ENCODE peak calls at places on chromosomes 6 and 20, in nine cellular contexts. One of them, this sample, is unnamed.

GRCh38 chr6:150491131-150491795 is 108.4 kb upstream of the PLEKHG1 start:
- DNase-seq in mucosa of descending colon: no peak
- DNase-seq in K562: no peak
- DNase-seq in iPS-NIHi11: no peak
- DNase-seq in aorta: no peak
- DNase-seq in NCI-H1694 treated with DMSO at 0.1 percent for 48 hours: no peak
- DNase-seq in T-helper 2 cell: no peak
- DNase-seq in stimulated activated naive CD8-positive, alpha-beta T cell treated with anti-CD3 and anti-CD28 coated beads, Interleukin-15, Interleukin-2, amounts not matched to agents 100 U/mL and 50 U/mL, for 24 hours: peak; percentile 13
- DNase-seq in upper lobe of right lung: no peak
- DNase-seq in this sample: no peak

GRCh38 chr20:52104546-52105044 is 87.0 kb downstream of the ZFP64 start:
- DNase-seq in mucosa of descending colon: no peak
- DNase-seq in K562: no peak
- DNase-seq in iPS-NIHi11: peak; percentile 63
- DNase-seq in aorta: no peak
- DNase-seq in NCI-H1694 treated with DMSO at 0.1 percent for 48 hours: no peak
- DNase-seq in T-helper 2 cell: no peak
- DNase-seq in stimulated activated naive CD8-positive, alpha-beta T cell treated with anti-CD3 and anti-CD28 coated beads, Interleukin-15, Interleukin-2, amounts not matched to agents 100 U/mL and 50 U/mL, for 24 hours: no peak
- DNase-seq in upper lobe of right lung: no peak
- DNase-seq in this sample: no peak

GRCh38 chr6:169853196-169854082 is 102.0 kb downstream of the ERMARD start:
- DNase-seq in mucosa of descending colon: no peak
- DNase-seq in K562: no peak
- DNase-seq in iPS-NIHi11: no peak
- DNase-seq in aorta: no peak
- DNase-seq in NCI-H1694 treated with DMSO at 0.1 percent for 48 hours: no peak
- DNase-seq in T-helper 2 cell: no peak
- DNase-seq in stimulated activated naive CD8-positive, alpha-beta T cell treated with anti-CD3 and anti-CD28 coated beads, Interleukin-15, Interleukin-2, amounts not matched to agents 100 U/mL and 50 U/mL, for 24 hours: no peak
- DNase-seq in upper lobe of right lung: peak; percentile 26
- DNase-seq in this sample: no peak

GRCh38 chr20:7038029-7038428 is 270.5 kb downstream of the BMP2 start:
- DNase-seq in mucosa of descending colon: no peak
- DNase-seq in K562: no peak
- DNase-seq in iPS-NIHi11: no peak
- DNase-seq in aorta: no peak
- DNase-seq in NCI-H1694 treated with DMSO at 0.1 percent for 48 hours: no peak
- DNase-seq in T-helper 2 cell: no peak
- DNase-seq in stimulated activated naive CD8-positive, alpha-beta T cell treated with anti-CD3 and anti-CD28 coated beads, Interleukin-15, Interleukin-2, amounts not matched to agents 100 U/mL and 50 U/mL, for 24 hours: no peak
- DNase-seq in upper lobe of right lung: no peak
- DNase-seq in this sample: no peak

GRCh38 chr6:13229205-13230085 is 98.9 kb downstream of the TBC1D7 start:
- DNase-seq in mucosa of descending colon: no peak
- DNase-seq in K562: no peak
- DNase-seq in iPS-NIHi11: peak; percentile 16
- DNase-seq in aorta: no peak
- DNase-seq in NCI-H1694 treated with DMSO at 0.1 percent for 48 hours: no peak
- DNase-seq in T-helper 2 cell: no peak
- DNase-seq in stimulated activated naive CD8-positive, alpha-beta T cell treated with anti-CD3 and anti-CD28 coated beads, Interleukin-15, Interleukin-2, amounts not matched to agents 100 U/mL and 50 U/mL, for 24 hours: peak; percentile 27
- DNase-seq in upper lobe of right lung: no peak
- DNase-seq in this sample: peak; percentile 56

GRCh38 chr20:60206259-60206658 is 248.0 kb downstream of the CDH26 start:
- DNase-seq in mucosa of descending colon: no peak
- DNase-seq in K562: no peak
- DNase-seq in iPS-NIHi11: peak; percentile 66
- DNase-seq in aorta: no peak
- DNase-seq in NCI-H1694 treated with DMSO at 0.1 percent for 48 hours: no peak
- DNase-seq in T-helper 2 cell: no peak
- DNase-seq in stimulated activated naive CD8-positive, alpha-beta T cell treated with anti-CD3 and anti-CD28 coated beads, Interleukin-15, Interleukin-2, amounts not matched to agents 100 U/mL and 50 U/mL, for 24 hours: no peak
- DNase-seq in upper lobe of right lung: no peak
- DNase-seq in this sample: no peak

GRCh38 chr20:33441142-33441955 is 2.2 kb downstream of the SNTA1 start:
- DNase-seq in mucosa of descending colon: no peak
- DNase-seq in K562: peak; percentile 40
- DNase-seq in iPS-NIHi11: no peak
- DNase-seq in aorta: no peak
- DNase-seq in NCI-H1694 treated with DMSO at 0.1 percent for 48 hours: no peak
- DNase-seq in T-helper 2 cell: no peak
- DNase-seq in stimulated activated naive CD8-positive, alpha-beta T cell treated with anti-CD3 and anti-CD28 coated beads, Interleukin-15, Interleukin-2, amounts not matched to agents 100 U/mL and 50 U/mL, for 24 hours: no peak
- DNase-seq in upper lobe of right lung: no peak
- DNase-seq in this sample: no peak

GRCh38 chr20:7714549-7714948 is 225.7 kb downstream of the HAO1 start:
- DNase-seq in mucosa of descending colon: no peak
- DNase-seq in K562: no peak
- DNase-seq in iPS-NIHi11: no peak
- DNase-seq in aorta: no peak
- DNase-seq in NCI-H1694 treated with DMSO at 0.1 percent for 48 hours: no peak
- DNase-seq in T-helper 2 cell: no peak
- DNase-seq in stimulated activated naive CD8-positive, alpha-beta T cell treated with anti-CD3 and anti-CD28 coated beads, Interleukin-15, Interleukin-2, amounts not matched to agents 100 U/mL and 50 U/mL, for 24 hours: no peak
- DNase-seq in upper lobe of right lung: no peak
- DNase-seq in this sample: no peak

GRCh38 chr6:74170118-74170517 is 474.1 kb downstream of the CD109 start:
- DNase-seq in mucosa of descending colon: no peak
- DNase-seq in K562: no peak
- DNase-seq in iPS-NIHi11: no peak
- DNase-seq in aorta: no peak
- DNase-seq in NCI-H1694 treated with DMSO at 0.1 percent for 48 hours: no peak
- DNase-seq in T-helper 2 cell: no peak
- DNase-seq in stimulated activated naive CD8-positive, alpha-beta T cell treated with anti-CD3 and anti-CD28 coated beads, Interleukin-15, Interleukin-2, amounts not matched to agents 100 U/mL and 50 U/mL, for 24 hours: no peak
- DNase-seq in upper lobe of right lung: no peak
- DNase-seq in this sample: no peak

GRCh38 chr6:121917834-121918559 is 481.5 kb upstream of the HSF2 start:
- DNase-seq in mucosa of descending colon: no peak
- DNase-seq in K562: no peak
- DNase-seq in iPS-NIHi11: no peak
- DNase-seq in aorta: no peak
- DNase-seq in NCI-H1694 treated with DMSO at 0.1 percent for 48 hours: no peak
- DNase-seq in T-helper 2 cell: no peak
- DNase-seq in stimulated activated naive CD8-positive, alpha-beta T cell treated with anti-CD3 and anti-CD28 coated beads, Interleukin-15, Interleukin-2, amounts not matched to agents 100 U/mL and 50 U/mL, for 24 hours: no peak
- DNase-seq in upper lobe of right lung: no peak
- DNase-seq in this sample: no peak

GRCh38 chr6:3398755-3399671 is 57.8 kb downstream of the SLC22A23 start:
- DNase-seq in mucosa of descending colon: peak; percentile 72
- DNase-seq in K562: no peak
- DNase-seq in iPS-NIHi11: no peak
- DNase-seq in aorta: no peak
- DNase-seq in NCI-H1694 treated with DMSO at 0.1 percent for 48 hours: no peak
- DNase-seq in T-helper 2 cell: no peak
- DNase-seq in stimulated activated naive CD8-positive, alpha-beta T cell treated with anti-CD3 and anti-CD28 coated beads, Interleukin-15, Interleukin-2, amounts not matched to agents 100 U/mL and 50 U/mL, for 24 hours: no peak
- DNase-seq in upper lobe of right lung: no peak
- DNase-seq in this sample: no peak

GRCh38 chr6:84685983-84686584 is 78.3 kb downstream of the TBX18 start:
- DNase-seq in mucosa of descending colon: peak; percentile 18
- DNase-seq in K562: peak; percentile 19
- DNase-seq in iPS-NIHi11: peak; percentile 37
- DNase-seq in aorta: no peak
- DNase-seq in NCI-H1694 treated with DMSO at 0.1 percent for 48 hours: peak; percentile 7
- DNase-seq in T-helper 2 cell: no peak
- DNase-seq in stimulated activated naive CD8-positive, alpha-beta T cell treated with anti-CD3 and anti-CD28 coated beads, Interleukin-15, Interleukin-2, amounts not matched to agents 100 U/mL and 50 U/mL, for 24 hours: peak; percentile 6
- DNase-seq in upper lobe of right lung: no peak
- DNase-seq in this sample: no peak

GRCh38 chr20:37359331-37359730 is 13.4 kb downstream of the SRC start:
- DNase-seq in mucosa of descending colon: no peak
- DNase-seq in K562: no peak
- DNase-seq in iPS-NIHi11: no peak
- DNase-seq in aorta: no peak
- DNase-seq in NCI-H1694 treated with DMSO at 0.1 percent for 48 hours: no peak
- DNase-seq in T-helper 2 cell: no peak
- DNase-seq in stimulated activated naive CD8-positive, alpha-beta T cell treated with anti-CD3 and anti-CD28 coated beads, Interleukin-15, Interleukin-2, amounts not matched to agents 100 U/mL and 50 U/mL, for 24 hours: no peak
- DNase-seq in upper lobe of right lung: peak; percentile 18
- DNase-seq in this sample: no peak

GRCh38 chr20:6212903-6213302 is 90.1 kb upstream of the FERMT1 start:
- DNase-seq in mucosa of descending colon: no peak
- DNase-seq in K562: peak; percentile 14
- DNase-seq in iPS-NIHi11: no peak
- DNase-seq in aorta: peak; percentile 33
- DNase-seq in NCI-H1694 treated with DMSO at 0.1 percent for 48 hours: no peak
- DNase-seq in T-helper 2 cell: no peak
- DNase-seq in stimulated activated naive CD8-positive, alpha-beta T cell treated with anti-CD3 and anti-CD28 coated beads, Interleukin-15, Interleukin-2, amounts not matched to agents 100 U/mL and 50 U/mL, for 24 hours: no peak
- DNase-seq in upper lobe of right lung: no peak
- DNase-seq in this sample: no peak

GRCh38 chr20:60694763-60695162 is 557.3 kb upstream of the CDH4 start:
- DNase-seq in mucosa of descending colon: no peak
- DNase-seq in K562: no peak
- DNase-seq in iPS-NIHi11: no peak
- DNase-seq in aorta: no peak
- DNase-seq in NCI-H1694 treated with DMSO at 0.1 percent for 48 hours: no peak
- DNase-seq in T-helper 2 cell: no peak
- DNase-seq in stimulated activated naive CD8-positive, alpha-beta T cell treated with anti-CD3 and anti-CD28 coated beads, Interleukin-15, Interleukin-2, amounts not matched to agents 100 U/mL and 50 U/mL, for 24 hours: no peak
- DNase-seq in upper lobe of right lung: no peak
- DNase-seq in this sample: no peak

GRCh38 chr6:150492507-150492906 is 107.2 kb upstream of the PLEKHG1 start:
- DNase-seq in mucosa of descending colon: no peak
- DNase-seq in K562: peak; percentile 63
- DNase-seq in iPS-NIHi11: peak; percentile 51
- DNase-seq in aorta: no peak
- DNase-seq in NCI-H1694 treated with DMSO at 0.1 percent for 48 hours: no peak
- DNase-seq in T-helper 2 cell: no peak
- DNase-seq in stimulated activated naive CD8-positive, alpha-beta T cell treated with anti-CD3 and anti-CD28 coated beads, Interleukin-15, Interleukin-2, amounts not matched to agents 100 U/mL and 50 U/mL, for 24 hours: no peak
- DNase-seq in upper lobe of right lung: no peak
- DNase-seq in this sample: no peak

GRCh38 chr6:81613606-81614005 is 138.9 kb downstream of the TENT5A start:
- DNase-seq in mucosa of descending colon: no peak
- DNase-seq in K562: no peak
- DNase-seq in iPS-NIHi11: no peak
- DNase-seq in aorta: no peak
- DNase-seq in NCI-H1694 treated with DMSO at 0.1 percent for 48 hours: no peak
- DNase-seq in T-helper 2 cell: no peak
- DNase-seq in stimulated activated naive CD8-positive, alpha-beta T cell treated with anti-CD3 and anti-CD28 coated beads, Interleukin-15, Interleukin-2, amounts not matched to agents 100 U/mL and 50 U/mL, for 24 hours: no peak
- DNase-seq in upper lobe of right lung: no peak
- DNase-seq in this sample: no peak

GRCh38 chr6:13159295-13159694 is 169.0 kb downstream of the TBC1D7 start:
- DNase-seq in mucosa of descending colon: peak; percentile 19
- DNase-seq in K562: no peak
- DNase-seq in iPS-NIHi11: no peak
- DNase-seq in aorta: no peak
- DNase-seq in NCI-H1694 treated with DMSO at 0.1 percent for 48 hours: no peak
- DNase-seq in T-helper 2 cell: no peak
- DNase-seq in stimulated activated naive CD8-positive, alpha-beta T cell treated with anti-CD3 and anti-CD28 coated beads, Interleukin-15, Interleukin-2, amounts not matched to agents 100 U/mL and 50 U/mL, for 24 hours: no peak
- DNase-seq in upper lobe of right lung: no peak
- DNase-seq in this sample: no peak

GRCh38 chr6:1123976-1124375 is 187.9 kb upstream of the FOXQ1 start:
- DNase-seq in mucosa of descending colon: no peak
- DNase-seq in K562: no peak
- DNase-seq in iPS-NIHi11: no peak
- DNase-seq in aorta: no peak
- DNase-seq in NCI-H1694 treated with DMSO at 0.1 percent for 48 hours: no peak
- DNase-seq in T-helper 2 cell: no peak
- DNase-seq in stimulated activated naive CD8-positive, alpha-beta T cell treated with anti-CD3 and anti-CD28 coated beads, Interleukin-15, Interleukin-2, amounts not matched to agents 100 U/mL and 50 U/mL, for 24 hours: no peak
- DNase-seq in upper lobe of right lung: no peak
- DNase-seq in this sample: no peak

GRCh38 chr6:37673436-37673835 is 24.2 kb downstream of the MDGA1 start:
- DNase-seq in mucosa of descending colon: no peak
- DNase-seq in K562: no peak
- DNase-seq in iPS-NIHi11: no peak
- DNase-seq in aorta: no peak
- DNase-seq in NCI-H1694 treated with DMSO at 0.1 percent for 48 hours: peak; percentile 88
- DNase-seq in T-helper 2 cell: no peak
- DNase-seq in stimulated activated naive CD8-positive, alpha-beta T cell treated with anti-CD3 and anti-CD28 coated beads, Interleukin-15, Interleukin-2, amounts not matched to agents 100 U/mL and 50 U/mL, for 24 hours: no peak
- DNase-seq in upper lobe of right lung: no peak
- DNase-seq in this sample: no peak

GRCh38 chr6:142316791-142317368 is 15.1 kb downstream of the ADGRG6 start:
- DNase-seq in mucosa of descending colon: no peak
- DNase-seq in K562: no peak
- DNase-seq in iPS-NIHi11: no peak
- DNase-seq in aorta: no peak
- DNase-seq in NCI-H1694 treated with DMSO at 0.1 percent for 48 hours: no peak
- DNase-seq in T-helper 2 cell: no peak
- DNase-seq in stimulated activated naive CD8-positive, alpha-beta T cell treated with anti-CD3 and anti-CD28 coated beads, Interleukin-15, Interleukin-2, amounts not matched to agents 100 U/mL and 50 U/mL, for 24 hours: no peak
- DNase-seq in upper lobe of right lung: no peak
- DNase-seq in this sample: no peak

GRCh38 chr6:118735320-118735719 is 83.9 kb upstream of the CEP85L start:
- DNase-seq in mucosa of descending colon: no peak
- DNase-seq in K562: peak; percentile 51
- DNase-seq in iPS-NIHi11: peak; percentile 70
- DNase-seq in aorta: no peak
- DNase-seq in NCI-H1694 treated with DMSO at 0.1 percent for 48 hours: no peak
- DNase-seq in T-helper 2 cell: no peak
- DNase-seq in stimulated activated naive CD8-positive, alpha-beta T cell treated with anti-CD3 and anti-CD28 coated beads, Interleukin-15, Interleukin-2, amounts not matched to agents 100 U/mL and 50 U/mL, for 24 hours: no peak
- DNase-seq in upper lobe of right lung: no peak
- DNase-seq in this sample: peak; percentile 24

GRCh38 chr6:40247516-40248115 is 313.4 kb upstream of the MOCS1 start:
- DNase-seq in mucosa of descending colon: no peak
- DNase-seq in K562: no peak
- DNase-seq in iPS-NIHi11: no peak
- DNase-seq in aorta: no peak
- DNase-seq in NCI-H1694 treated with DMSO at 0.1 percent for 48 hours: peak; percentile 1
- DNase-seq in T-helper 2 cell: no peak
- DNase-seq in stimulated activated naive CD8-positive, alpha-beta T cell treated with anti-CD3 and anti-CD28 coated beads, Interleukin-15, Interleukin-2, amounts not matched to agents 100 U/mL and 50 U/mL, for 24 hours: no peak
- DNase-seq in upper lobe of right lung: no peak
- DNase-seq in this sample: no peak

GRCh38 chr20:19252670-19253120 is 40.3 kb downstream of the SLC24A3 start:
- DNase-seq in mucosa of descending colon: peak; percentile 27
- DNase-seq in K562: no peak
- DNase-seq in iPS-NIHi11: no peak
- DNase-seq in aorta: no peak
- DNase-seq in NCI-H1694 treated with DMSO at 0.1 percent for 48 hours: no peak
- DNase-seq in T-helper 2 cell: no peak
- DNase-seq in stimulated activated naive CD8-positive, alpha-beta T cell treated with anti-CD3 and anti-CD28 coated beads, Interleukin-15, Interleukin-2, amounts not matched to agents 100 U/mL and 50 U/mL, for 24 hours: no peak
- DNase-seq in upper lobe of right lung: peak; percentile 72
- DNase-seq in this sample: no peak

GRCh38 chr20:62308102-62308822 is 5.5 kb downstream of the ADRM1 start:
- DNase-seq in mucosa of descending colon: no peak
- DNase-seq in K562: no peak
- DNase-seq in iPS-NIHi11: no peak
- DNase-seq in aorta: no peak
- DNase-seq in NCI-H1694 treated with DMSO at 0.1 percent for 48 hours: no peak
- DNase-seq in T-helper 2 cell: no peak
- DNase-seq in stimulated activated naive CD8-positive, alpha-beta T cell treated with anti-CD3 and anti-CD28 coated beads, Interleukin-15, Interleukin-2, amounts not matched to agents 100 U/mL and 50 U/mL, for 24 hours: no peak
- DNase-seq in upper lobe of right lung: no peak
- DNase-seq in this sample: no peak

GRCh38 chr20:14441201-14441600 is 103.8 kb upstream of the FLRT3 start:
- DNase-seq in mucosa of descending colon: no peak
- DNase-seq in K562: no peak
- DNase-seq in iPS-NIHi11: no peak
- DNase-seq in aorta: no peak
- DNase-seq in NCI-H1694 treated with DMSO at 0.1 percent for 48 hours: no peak
- DNase-seq in T-helper 2 cell: no peak
- DNase-seq in stimulated activated naive CD8-positive, alpha-beta T cell treated with anti-CD3 and anti-CD28 coated beads, Interleukin-15, Interleukin-2, amounts not matched to agents 100 U/mL and 50 U/mL, for 24 hours: no peak
- DNase-seq in upper lobe of right lung: no peak
- DNase-seq in this sample: no peak

GRCh38 chr6:125163811-125164210 is 10.2 kb downstream of the TPD52L1 start:
- DNase-seq in mucosa of descending colon: no peak
- DNase-seq in K562: no peak
- DNase-seq in iPS-NIHi11: no peak
- DNase-seq in aorta: no peak
- DNase-seq in NCI-H1694 treated with DMSO at 0.1 percent for 48 hours: no peak
- DNase-seq in T-helper 2 cell: no peak
- DNase-seq in stimulated activated naive CD8-positive, alpha-beta T cell treated with anti-CD3 and anti-CD28 coated beads, Interleukin-15, Interleukin-2, amounts not matched to agents 100 U/mL and 50 U/mL, for 24 hours: no peak
- DNase-seq in upper lobe of right lung: no peak
- DNase-seq in this sample: no peak

GRCh38 chr20:48457261-48458002 is 370.4 kb downstream of the PREX1 start:
- DNase-seq in mucosa of descending colon: no peak
- DNase-seq in K562: no peak
- DNase-seq in iPS-NIHi11: no peak
- DNase-seq in aorta: no peak
- DNase-seq in NCI-H1694 treated with DMSO at 0.1 percent for 48 hours: no peak
- DNase-seq in T-helper 2 cell: no peak
- DNase-seq in stimulated activated naive CD8-positive, alpha-beta T cell treated with anti-CD3 and anti-CD28 coated beads, Interleukin-15, Interleukin-2, amounts not matched to agents 100 U/mL and 50 U/mL, for 24 hours: no peak
- DNase-seq in upper lobe of right lung: no peak
- DNase-seq in this sample: no peak

GRCh38 chr6:32047084-32047478 is 8.9 kb downstream of the CYP21A2 start:
- DNase-seq in mucosa of descending colon: no peak
- DNase-seq in K562: peak; percentile 60
- DNase-seq in iPS-NIHi11: no peak
- DNase-seq in aorta: peak; percentile 75
- DNase-seq in NCI-H1694 treated with DMSO at 0.1 percent for 48 hours: no peak
- DNase-seq in T-helper 2 cell: no peak
- DNase-seq in stimulated activated naive CD8-positive, alpha-beta T cell treated with anti-CD3 and anti-CD28 coated beads, Interleukin-15, Interleukin-2, amounts not matched to agents 100 U/mL and 50 U/mL, for 24 hours: no peak
- DNase-seq in upper lobe of right lung: no peak
- DNase-seq in this sample: no peak

GRCh38 chr6:167089243-167090142 is 33.4 kb upstream of the CCR6 start:
- DNase-seq in mucosa of descending colon: no peak
- DNase-seq in K562: no peak
- DNase-seq in iPS-NIHi11: no peak
- DNase-seq in aorta: no peak
- DNase-seq in NCI-H1694 treated with DMSO at 0.1 percent for 48 hours: no peak
- DNase-seq in T-helper 2 cell: no peak
- DNase-seq in stimulated activated naive CD8-positive, alpha-beta T cell treated with anti-CD3 and anti-CD28 coated beads, Interleukin-15, Interleukin-2, amounts not matched to agents 100 U/mL and 50 U/mL, for 24 hours: no peak
- DNase-seq in upper lobe of right lung: no peak
- DNase-seq in this sample: no peak

GRCh38 chr6:68634503-68635411 is at the start of gene ADGRB3:
- DNase-seq in mucosa of descending colon: peak; percentile 59
- DNase-seq in K562: peak; percentile 88
- DNase-seq in iPS-NIHi11: peak; percentile 87
- DNase-seq in aorta: peak; percentile 80
- DNase-seq in NCI-H1694 treated with DMSO at 0.1 percent for 48 hours: peak; percentile 76
- DNase-seq in T-helper 2 cell: no peak
- DNase-seq in stimulated activated naive CD8-positive, alpha-beta T cell treated with anti-CD3 and anti-CD28 coated beads, Interleukin-15, Interleukin-2, amounts not matched to agents 100 U/mL and 50 U/mL, for 24 hours: peak; percentile 44
- DNase-seq in upper lobe of right lung: peak; percentile 83
- DNase-seq in this sample: no peak

This sample was measured in naive B cell.